ENCODE peak calls at places on chromosomes 1 and 21, in seven cellular contexts. W is esophagus muscularis mucosa, Z is heart right ventricle, M is left ventricle myocardium inferior, O is thyroid gland, X is mesenchymal stem cell, A is Panc1. Y is an unnamed sample. For H3K4me1, the result is how much of the 10 kb centered on the place peaks cover.

GRCh38 chr1:236904874-236905741 is 99.1 kb downstream of the MT1HL1 start:
- DNase-seq in O (no peak), X (peak), A (peak), M (no peak), Z (no peak), W (no peak), Y (peak)

GRCh38 chr1:179813626-179814351 is 63.8 kb downstream of the TOR1AIP2 start:
- DNase-seq in A (no peak), X (no peak), O (no peak), M (no peak), W (no peak), Z (no peak), Y (no peak)

GRCh38 chr1:183227963-183228649 is 42.0 kb downstream of the LAMC2 start:
- DNase-seq in A (peak), M (peak), O (peak), X (peak), Z (peak), W (no peak), Y (peak)

GRCh38 chr1:219724440-219724839 is 111.5 kb upstream of the ZC3H11B start:
- DNase-seq in M (no peak), A (no peak), O (no peak), W (peak), X (no peak), Z (no peak), Y (no peak)

GRCh38 chr1:224866940-224867339 is 62.5 kb upstream of the DNAH14 start:
- DNase-seq in X (no peak), O (no peak), W (no peak), Z (no peak), M (no peak), A (no peak), Y (no peak)

GRCh38 chr1:156344409-156344808 is 6.1 kb downstream of the TSACC start:
- DNase-seq in M (no peak), Z (no peak), O (no peak), X (no peak), W (no peak), A (no peak), Y (no peak)

GRCh38 chr1:198018529-198018928 is 101.4 kb downstream of the LHX9 start:
- DNase-seq in X (peak), A (no peak), W (no peak), Z (no peak), O (no peak), M (no peak), Y (no peak)

GRCh38 chr21:37871121-37871862 is 45.0 kb downstream of the KCNJ6 start:
- DNase-seq in O (no peak), M (no peak), W (no peak), A (no peak), Z (no peak), X (peak), Y (no peak)

GRCh38 chr1:54853793-54854370 is 33.1 kb downstream of the DHCR24 start:
- DNase-seq in M (no peak), O (no peak), W (no peak), X (no peak), Z (no peak), A (no peak), Y (no peak)
- H3K4me1 ChIP-seq in M (under half), O (under half), W (under half), X (half or more), Z (under half), A (under half), Y (under half)

GRCh38 chr1:44757420-44757819 is 17.8 kb downstream of the KIF2C start:
- DNase-seq in Z (no peak), X (no peak), M (no peak), O (no peak), A (no peak), W (no peak), Y (no peak)
- H3K4me1 ChIP-seq in Z (under half), X (under half), M (under half), O (under half), A (under half), W (under half), Y (under half)

GRCh38 chr21:41363370-41364270 is 1.8 kb downstream of the MX2 start:
- DNase-seq in Z (no peak), M (no peak), A (no peak), X (no peak), O (no peak), W (no peak), Y (no peak)
- H3K4me1 ChIP-seq in Z (under half), M (under half), A (under half), X (under half), O (under half), W (under half), Y (under half)

GRCh38 chr1:29875557-29876028 is 639.3 kb downstream of the PTPRU start:
- DNase-seq in Z (no peak), A (no peak), O (no peak), W (no peak), X (no peak), M (no peak), Y (peak)

GRCh38 chr1:29869802-29870201 is 633.5 kb downstream of the PTPRU start:
- DNase-seq in X (no peak), W (no peak), O (no peak), A (no peak), Z (no peak), M (no peak), Y (no peak)

GRCh38 chr1:29868944-29869343 is 632.6 kb downstream of the PTPRU start:
- DNase-seq in A (no peak), W (no peak), O (no peak), X (no peak), M (no peak), Z (no peak), Y (no peak)

GRCh38 chr1:29865051-29865450 is 628.7 kb downstream of the PTPRU start:
- DNase-seq in M (no peak), W (no peak), X (no peak), A (no peak), Z (no peak), O (no peak), Y (no peak)

DNA sequence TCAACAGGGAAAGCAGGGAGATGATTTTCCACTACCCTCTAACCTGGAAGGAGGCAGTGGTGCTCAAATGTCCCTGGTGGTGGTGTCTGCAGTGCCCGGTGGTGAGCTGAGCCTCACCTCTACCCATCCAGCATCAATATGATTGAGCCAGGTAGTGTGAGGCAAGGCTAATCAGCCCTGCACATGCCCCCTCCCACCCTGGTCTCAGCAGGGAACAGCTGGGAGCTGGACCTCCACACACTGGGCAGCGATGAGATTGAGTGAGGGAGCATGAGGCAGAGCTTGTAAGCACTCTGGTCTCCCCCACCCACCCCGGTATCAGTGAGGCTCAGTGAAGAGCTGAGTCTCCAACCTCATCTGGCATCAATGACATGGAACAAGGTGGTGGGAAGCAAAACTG is 634.3 kb downstream of the PTPRU start:
- DNase-seq in X (no peak), Z (no peak), A (no peak), W (no peak), O (no peak), M (no peak), Y (no peak)
- H3K4me1 ChIP-seq in X (under half), Z (under half), A (under half), W (under half), O (under half), M (under half), Y (under half)

Y was measured in adrenal gland.